ENCODE peak calls at places on chromosome 13, in ten cellular contexts. One of them, this sample, is unnamed.

GRCh38 chr13:50512602-50513527 is 330.6 kb downstream of the DLEU7 start:
- DNase-seq in fibroblast of the aortic adventitia: peak
- DNase-seq in IMR-90: peak
- DNase-seq in neural progenitor cell: peak
- DNase-seq in OCI-LY7: peak
- DNase-seq in colonic mucosa: peak
- DNase-seq in endodermal cell: no peak
- DNase-seq in uterus: peak
- DNase-seq in ovary: peak
- DNase-seq in fibroblast of mammary gland: peak
- DNase-seq in this sample: peak

GRCh38 chr13:113902956-113903355 is 39.1 kb upstream of the GAS6 start:
- DNase-seq in neural progenitor cell: no peak
- DNase-seq in colonic mucosa: no peak
- DNase-seq in fibroblast of the aortic adventitia: no peak
- DNase-seq in OCI-LY7: no peak
- DNase-seq in ovary: no peak
- DNase-seq in fibroblast of mammary gland: no peak
- DNase-seq in IMR-90: no peak
- DNase-seq in endodermal cell: peak
- DNase-seq in uterus: no peak
- DNase-seq in this sample: no peak

GRCh38 chr13:73816702-73817101 is 317.5 kb downstream of the KLF12 start:
- DNase-seq in OCI-LY7: no peak
- DNase-seq in fibroblast of mammary gland: no peak
- DNase-seq in uterus: no peak
- DNase-seq in endodermal cell: no peak
- DNase-seq in fibroblast of the aortic adventitia: no peak
- DNase-seq in colonic mucosa: no peak
- DNase-seq in IMR-90: no peak
- DNase-seq in neural progenitor cell: no peak
- DNase-seq in ovary: no peak
- DNase-seq in this sample: no peak

GRCh38 chr13:39410089-39410901 is 192.7 kb downstream of the LHFPL6 start:
- DNase-seq in fibroblast of the aortic adventitia: peak
- DNase-seq in neural progenitor cell: no peak
- DNase-seq in IMR-90: peak
- DNase-seq in OCI-LY7: no peak
- DNase-seq in endodermal cell: no peak
- DNase-seq in uterus: peak
- DNase-seq in colonic mucosa: no peak
- DNase-seq in fibroblast of mammary gland: peak
- DNase-seq in ovary: no peak
- DNase-seq in this sample: no peak

GRCh38 chr13:99425485-99426341 is 75.6 kb upstream of the TM9SF2 start:
- DNase-seq in OCI-LY7: peak
- DNase-seq in uterus: no peak
- DNase-seq in endodermal cell: no peak
- DNase-seq in neural progenitor cell: no peak
- DNase-seq in IMR-90: no peak
- DNase-seq in ovary: no peak
- DNase-seq in colonic mucosa: peak
- DNase-seq in fibroblast of mammary gland: no peak
- DNase-seq in fibroblast of the aortic adventitia: no peak
- DNase-seq in this sample: no peak

GRCh38 chr13:95067303-95067702 is 233.9 kb downstream of the ABCC4 start:
- DNase-seq in fibroblast of the aortic adventitia: peak
- DNase-seq in colonic mucosa: no peak
- DNase-seq in IMR-90: peak
- DNase-seq in uterus: no peak
- DNase-seq in neural progenitor cell: no peak
- DNase-seq in ovary: no peak
- DNase-seq in endodermal cell: no peak
- DNase-seq in OCI-LY7: no peak
- DNase-seq in fibroblast of mammary gland: peak
- DNase-seq in this sample: no peak

GRCh38 chr13:64029343-64030093 is 2613.9 kb upstream of the PCDH20 start:
- DNase-seq in OCI-LY7: no peak
- DNase-seq in fibroblast of mammary gland: no peak
- DNase-seq in neural progenitor cell: no peak
- DNase-seq in endodermal cell: peak
- DNase-seq in IMR-90: no peak
- DNase-seq in colonic mucosa: no peak
- DNase-seq in ovary: no peak
- DNase-seq in uterus: no peak
- DNase-seq in fibroblast of the aortic adventitia: no peak
- DNase-seq in this sample: no peak

GRCh38 chr13:72839831-72840426 is 58.0 kb downstream of the PIBF1 start:
- DNase-seq in endodermal cell: peak
- DNase-seq in IMR-90: peak
- DNase-seq in colonic mucosa: peak
- DNase-seq in uterus: no peak
- DNase-seq in fibroblast of mammary gland: peak
- DNase-seq in fibroblast of the aortic adventitia: peak
- DNase-seq in neural progenitor cell: peak
- DNase-seq in ovary: no peak
- DNase-seq in OCI-LY7: peak
- DNase-seq in this sample: peak

GRCh38 chr13:50800091-50800739 is 43.3 kb downstream of the DLEU7 start:
- DNase-seq in OCI-LY7: peak
- DNase-seq in uterus: no peak
- DNase-seq in colonic mucosa: no peak
- DNase-seq in fibroblast of the aortic adventitia: no peak
- DNase-seq in endodermal cell: no peak
- DNase-seq in neural progenitor cell: no peak
- DNase-seq in fibroblast of mammary gland: no peak
- DNase-seq in ovary: no peak
- DNase-seq in IMR-90: no peak
- DNase-seq in this sample: no peak

GRCh38 chr13:33003458-33004019 is 12.7 kb upstream of the KL start:
- DNase-seq in IMR-90: no peak
- DNase-seq in endodermal cell: no peak
- DNase-seq in OCI-LY7: no peak
- DNase-seq in ovary: no peak
- DNase-seq in uterus: no peak
- DNase-seq in fibroblast of mammary gland: no peak
- DNase-seq in colonic mucosa: no peak
- DNase-seq in neural progenitor cell: no peak
- DNase-seq in fibroblast of the aortic adventitia: no peak
- DNase-seq in this sample: no peak

GRCh38 chr13:48318714-48319457 is 15.3 kb downstream of the RB1 start:
- DNase-seq in OCI-LY7: no peak
- DNase-seq in ovary: peak
- DNase-seq in uterus: no peak
- DNase-seq in neural progenitor cell: no peak
- DNase-seq in endodermal cell: no peak
- DNase-seq in fibroblast of the aortic adventitia: no peak
- DNase-seq in fibroblast of mammary gland: peak
- DNase-seq in IMR-90: no peak
- DNase-seq in colonic mucosa: peak
- DNase-seq in this sample: no peak

GRCh38 chr13:25847145-25847544 is 204.7 kb downstream of the SHISA2 start:
- DNase-seq in ovary: no peak
- DNase-seq in OCI-LY7: no peak
- DNase-seq in IMR-90: no peak
- DNase-seq in colonic mucosa: no peak
- DNase-seq in fibroblast of mammary gland: no peak
- DNase-seq in fibroblast of the aortic adventitia: no peak
- DNase-seq in endodermal cell: no peak
- DNase-seq in neural progenitor cell: no peak
- DNase-seq in uterus: no peak
- DNase-seq in this sample: no peak

GRCh38 chr13:20340759-20341161 is 108.6 kb upstream of the GJB6 start:
- DNase-seq in uterus: no peak
- DNase-seq in OCI-LY7: no peak
- DNase-seq in neural progenitor cell: no peak
- DNase-seq in ovary: no peak
- DNase-seq in fibroblast of the aortic adventitia: peak
- DNase-seq in endodermal cell: peak
- DNase-seq in IMR-90: no peak
- DNase-seq in fibroblast of mammary gland: peak
- DNase-seq in colonic mucosa: no peak
- DNase-seq in this sample: no peak
- H3K4me3 ChIP-seq in uterus: no peak
- H3K4me3 ChIP-seq in OCI-LY7: no peak
- H3K4me3 ChIP-seq in neural progenitor cell: no peak
- H3K4me3 ChIP-seq in ovary: no peak
- H3K4me3 ChIP-seq in fibroblast of the aortic adventitia: no peak
- H3K4me3 ChIP-seq in endodermal cell: no peak
- H3K4me3 ChIP-seq in IMR-90: no peak
- H3K4me3 ChIP-seq in fibroblast of mammary gland: peak
- H3K4me3 ChIP-seq in colonic mucosa: no peak
- H3K4me3 ChIP-seq in this sample: no peak

DNA sequence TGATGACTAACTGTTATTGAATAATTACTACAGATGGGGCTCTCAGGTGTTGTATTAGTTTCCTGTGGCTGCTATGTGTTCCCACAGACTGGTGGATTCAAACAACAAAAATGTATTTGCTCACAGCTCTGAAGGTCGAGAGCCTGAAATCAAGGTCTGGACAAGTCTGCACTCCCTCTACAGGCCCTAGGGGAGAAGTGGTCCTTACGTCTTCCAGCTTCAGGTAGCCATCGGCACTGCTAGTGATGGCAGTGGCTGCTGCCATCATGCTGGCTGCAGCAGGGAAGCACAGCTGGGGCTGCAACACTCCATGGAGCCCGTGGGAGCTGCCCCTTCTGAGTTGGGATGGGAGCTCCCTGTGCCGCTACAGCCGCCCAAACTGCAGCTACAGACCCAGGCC is 1.9 kb downstream of the TEX26 start:
- DNase-seq in OCI-LY7: no peak
- DNase-seq in ovary: no peak
- DNase-seq in uterus: no peak
- DNase-seq in colonic mucosa: no peak
- DNase-seq in endodermal cell: peak
- DNase-seq in fibroblast of mammary gland: no peak
- DNase-seq in neural progenitor cell: peak
- DNase-seq in IMR-90: peak
- DNase-seq in fibroblast of the aortic adventitia: no peak
- DNase-seq in this sample: no peak
- TF ChIP-seq CTCF in OCI-LY7: no peak
- TF ChIP-seq CTCF in ovary: no peak
- TF ChIP-seq CTCF in uterus: no peak
- TF ChIP-seq CTCF in colonic mucosa: no peak
- TF ChIP-seq CTCF in endodermal cell: peak
- TF ChIP-seq CTCF in fibroblast of mammary gland: no peak
- TF ChIP-seq CTCF in neural progenitor cell: peak
- TF ChIP-seq CTCF in IMR-90: peak
- TF ChIP-seq CTCF in fibroblast of the aortic adventitia: no peak
- TF ChIP-seq CTCF in this sample: no peak

DNA sequence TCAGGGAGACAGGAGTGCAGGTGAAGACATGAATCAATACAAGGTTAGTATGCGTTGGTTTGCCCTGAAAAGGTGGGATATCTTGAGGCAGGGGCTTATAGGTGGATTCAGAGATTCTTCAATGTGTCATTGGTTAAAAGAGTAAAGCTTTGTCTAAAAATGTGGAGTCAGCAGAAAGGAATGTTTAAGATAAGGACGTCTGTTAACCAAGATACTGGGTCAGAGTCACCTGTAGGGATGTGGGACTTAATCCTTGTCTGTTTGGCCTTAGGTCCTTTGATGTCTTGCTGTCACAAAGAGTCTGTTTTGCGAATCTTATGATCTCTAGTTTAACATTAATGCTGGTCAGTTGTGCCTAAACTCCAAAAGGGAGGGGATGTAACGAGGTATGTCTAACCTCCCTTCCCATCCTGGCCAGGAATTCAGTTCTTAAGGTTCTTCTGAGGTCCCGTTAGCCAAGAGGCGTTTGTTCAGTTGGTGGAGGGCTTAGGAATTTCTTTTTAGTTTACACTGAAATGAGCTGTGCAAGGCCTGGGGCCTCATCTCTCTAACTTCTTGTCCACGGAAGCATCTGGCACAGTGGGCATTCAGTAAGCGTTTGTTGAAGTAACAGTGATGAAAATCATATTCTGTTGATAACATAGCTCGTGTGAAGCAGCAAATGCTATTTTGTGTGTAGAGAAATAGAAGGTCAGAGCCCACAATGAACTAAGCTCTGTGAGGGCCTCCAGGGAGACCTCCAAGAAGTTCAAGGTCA is 96.2 kb upstream of the RNF113B start:
- DNase-seq in endodermal cell: no peak
- DNase-seq in IMR-90: no peak
- DNase-seq in fibroblast of the aortic adventitia: no peak
- DNase-seq in OCI-LY7: no peak
- DNase-seq in neural progenitor cell: no peak
- DNase-seq in uterus: no peak
- DNase-seq in fibroblast of mammary gland: no peak
- DNase-seq in ovary: no peak
- DNase-seq in colonic mucosa: no peak
- DNase-seq in this sample: no peak
- H3K4me3 ChIP-seq in endodermal cell: peak
- H3K4me3 ChIP-seq in IMR-90: no peak
- H3K4me3 ChIP-seq in fibroblast of the aortic adventitia: no peak
- H3K4me3 ChIP-seq in OCI-LY7: no peak
- H3K4me3 ChIP-seq in neural progenitor cell: peak
- H3K4me3 ChIP-seq in uterus: no peak
- H3K4me3 ChIP-seq in fibroblast of mammary gland: no peak
- H3K4me3 ChIP-seq in ovary: no peak
- H3K4me3 ChIP-seq in colonic mucosa: no peak
- H3K4me3 ChIP-seq in this sample: no peak

GRCh38 chr13:105033999-105034398 is 1501.5 kb downstream of the EFNB2 start:
- DNase-seq in neural progenitor cell: no peak
- DNase-seq in uterus: no peak
- DNase-seq in fibroblast of the aortic adventitia: no peak
- DNase-seq in OCI-LY7: no peak
- DNase-seq in fibroblast of mammary gland: no peak
- DNase-seq in IMR-90: no peak
- DNase-seq in colonic mucosa: no peak
- DNase-seq in endodermal cell: peak
- DNase-seq in ovary: no peak
- DNase-seq in this sample: no peak

GRCh38 chr13:105030851-105031250 is 1504.6 kb downstream of the EFNB2 start:
- DNase-seq in OCI-LY7: no peak
- DNase-seq in fibroblast of mammary gland: no peak
- DNase-seq in IMR-90: no peak
- DNase-seq in uterus: no peak
- DNase-seq in neural progenitor cell: no peak
- DNase-seq in fibroblast of the aortic adventitia: no peak
- DNase-seq in endodermal cell: no peak
- DNase-seq in ovary: no peak
- DNase-seq in colonic mucosa: no peak
- DNase-seq in this sample: no peak

GRCh38 chr13:105037064-105037463 is 1498.4 kb downstream of the EFNB2 start:
- DNase-seq in colonic mucosa: no peak
- DNase-seq in uterus: no peak
- DNase-seq in IMR-90: no peak
- DNase-seq in fibroblast of mammary gland: no peak
- DNase-seq in ovary: no peak
- DNase-seq in OCI-LY7: no peak
- DNase-seq in fibroblast of the aortic adventitia: no peak
- DNase-seq in endodermal cell: no peak
- DNase-seq in neural progenitor cell: no peak
- DNase-seq in this sample: no peak

GRCh38 chr13:105035092-105035491 is 1500.4 kb downstream of the EFNB2 start:
- DNase-seq in ovary: no peak
- DNase-seq in fibroblast of the aortic adventitia: no peak
- DNase-seq in uterus: no peak
- DNase-seq in OCI-LY7: no peak
- DNase-seq in fibroblast of mammary gland: no peak
- DNase-seq in endodermal cell: no peak
- DNase-seq in colonic mucosa: no peak
- DNase-seq in neural progenitor cell: no peak
- DNase-seq in IMR-90: no peak
- DNase-seq in this sample: peak

GRCh38 chr13:105031306-105031705 is 1504.2 kb downstream of the EFNB2 start:
- DNase-seq in endodermal cell: no peak
- DNase-seq in uterus: no peak
- DNase-seq in ovary: no peak
- DNase-seq in fibroblast of mammary gland: no peak
- DNase-seq in IMR-90: no peak
- DNase-seq in fibroblast of the aortic adventitia: no peak
- DNase-seq in OCI-LY7: no peak
- DNase-seq in neural progenitor cell: no peak
- DNase-seq in colonic mucosa: no peak
- DNase-seq in this sample: no peak
- TF ChIP-seq CTCF in endodermal cell: no peak
- TF ChIP-seq CTCF in uterus: no peak
- TF ChIP-seq CTCF in ovary: no peak
- TF ChIP-seq CTCF in fibroblast of mammary gland: no peak
- TF ChIP-seq CTCF in IMR-90: no peak
- TF ChIP-seq CTCF in fibroblast of the aortic adventitia: no peak
- TF ChIP-seq CTCF in OCI-LY7: no peak
- TF ChIP-seq CTCF in neural progenitor cell: no peak
- TF ChIP-seq CTCF in colonic mucosa: no peak
- TF ChIP-seq CTCF in this sample: no peak